ENCODE peak calls at places on chromosomes 5 and 9, in ten cellular contexts. S is non-pigmented ciliary epithelial cell; R is neural crest cell; Q is stimulated activated CD8-positive, alpha-beta memory T cell treated with anti-CD3 and anti-CD28 coated beads, Interleukin-4, amount 100 ng/mL, for 48 hours; L is stimulated activated CD4-positive, alpha-beta T cell treated with anti-CD3 and anti-CD28 coated beads, Interleukin-1b, Interleukin-23, amount 100 ng/mL, for 24 hours; K is heart right ventricle; W is LoVo; B is foreskin fibroblast; A is lower leg skin; O is activated T-cell treated with anti-CD3 and anti-CD28 coated beads, Interleukin-2, amount 50 U/mL, for 24 hours. H is an unnamed sample.

GRCh38 chr5:136814621-136815378 is 449.5 kb upstream of the TRPC7 start:
- DNase-seq in K (no peak), B (peak; percentile 37), A (no peak), L (no peak), O (no peak), R (no peak), Q (no peak), S (peak; percentile 37), W (no peak), H (no peak)

GRCh38 chr9:97615439-97616072 is 17.6 kb downstream of the TSTD2 start:
- DNase-seq in B (peak; percentile 40), R (peak; percentile 59), A (no peak), Q (peak; percentile 70), K (no peak), L (peak; percentile 30), W (peak; percentile 60), S (peak; percentile 15), O (no peak), H (peak; percentile 58)

GRCh38 chr5:10653033-10653432 is 89.2 kb downstream of the ANKRD33B start:
- DNase-seq in K (peak; percentile 66), O (peak; percentile 7), R (no peak), W (no peak), A (peak; percentile 78), L (no peak), Q (no peak), B (no peak), S (no peak), H (peak; percentile 47)

GRCh38 chr5:39080597-39081204 is 6.5 kb upstream of the RICTOR start:
- DNase-seq in L (no peak), O (no peak), A (no peak), R (peak; percentile 25), S (no peak), B (peak; percentile 46), Q (peak; percentile 42), W (peak; percentile 61), K (peak; percentile 27), H (peak; percentile 76)

GRCh38 chr5:98516701-98517100 is 256.8 kb upstream of the RGMB start:
- DNase-seq in A (no peak), S (no peak), W (no peak), O (no peak), Q (no peak), B (no peak), L (no peak), K (no peak), R (no peak), H (no peak)

GRCh38 chr9:112033237-112034215 is 136.9 kb downstream of the UGCG start:
- DNase-seq in S (no peak), W (no peak), L (no peak), A (no peak), Q (no peak), K (no peak), O (no peak), B (no peak), R (no peak), H (no peak)

GRCh38 chr5:128782446-128782845 is 182.8 kb upstream of the SLC27A6 start:
- DNase-seq in L (no peak), B (peak; percentile 74), S (peak; percentile 76), O (no peak), Q (no peak), A (peak; percentile 84), K (peak; percentile 26), W (peak; percentile 74), R (no peak), H (no peak)

GRCh38 chr5:11370985-11371384 is 533.3 kb downstream of the CTNND2 start:
- DNase-seq in S (no peak), B (no peak), Q (no peak), W (no peak), O (no peak), L (no peak), K (no peak), R (no peak), A (no peak), H (no peak)

GRCh38 chr5:62960781-62961180 is 382.2 kb downstream of the LRRC70 start:
- DNase-seq in K (no peak), S (no peak), A (no peak), Q (no peak), B (no peak), W (no peak), R (no peak), O (no peak), L (no peak), H (no peak)

GRCh38 chr5:9125852-9126251 is 420.0 kb downstream of the SEMA5A start:
- DNase-seq in L (no peak), Q (no peak), A (no peak), B (no peak), K (no peak), R (no peak), S (no peak), O (no peak), W (no peak), H (no peak)

GRCh38 chr5:136631176-136631575 is 265.8 kb upstream of the TRPC7 start:
- DNase-seq in L (no peak), B (no peak), Q (no peak), O (no peak), A (no peak), S (peak; percentile 15), R (no peak), W (no peak), K (no peak), H (no peak)

GRCh38 chr5:81962041-81962440 is 9.8 kb upstream of the ATG10 start:
- DNase-seq in S (no peak), W (no peak), A (no peak), O (no peak), B (no peak), K (no peak), Q (no peak), L (no peak), R (no peak), H (no peak)

GRCh38 chr5:126438267-126438666 is 15.1 kb downstream of the GRAMD2B start:
- DNase-seq in A (no peak), K (no peak), R (no peak), S (no peak), W (no peak), Q (no peak), O (no peak), B (no peak), L (no peak), H (no peak)

GRCh38 chr9:133143639-133144141 is 20.0 kb downstream of the GBGT1 start:
- DNase-seq in L (no peak), W (no peak), B (no peak), Q (no peak), S (no peak), K (no peak), O (no peak), R (no peak), A (peak; percentile 84), H (peak; percentile 49)

GRCh38 chr5:62298118-62298517 is 7.9 kb upstream of the KIF2A start:
- DNase-seq in Q (no peak), K (no peak), R (no peak), O (no peak), L (no peak), W (no peak), S (no peak), A (no peak), B (no peak), H (no peak)

GRCh38 chr9:124834586-124834985 is 18.7 kb upstream of the WDR38 start:
- DNase-seq in S (no peak), O (no peak), B (no peak), R (no peak), K (no peak), A (no peak), W (peak; percentile 87), Q (no peak), L (no peak), H (no peak)

GRCh38 chr5:1437876-1438559 is 7.2 kb downstream of the SLC6A3 start:
- DNase-seq in K (no peak), O (peak; percentile 14), A (peak; percentile 76), W (no peak), L (no peak), R (no peak), B (no peak), S (no peak), Q (no peak), H (peak; percentile 26)

GRCh38 chr5:172701336-172702061 is 60.4 kb downstream of the NEURL1B start:
- DNase-seq in A (no peak), R (no peak), K (no peak), O (no peak), Q (no peak), B (no peak), S (no peak), W (no peak), L (no peak), H (no peak)

GRCh38 chr5:16593013-16593412 is 23.8 kb downstream of the RETREG1 start:
- DNase-seq in B (peak; percentile 43), K (no peak), Q (no peak), L (no peak), O (no peak), R (no peak), S (peak; percentile 40), A (no peak), W (no peak), H (no peak)

GRCh38 chr5:168624850-168625357 is 45.7 kb upstream of the PANK3 start:
- DNase-seq in O (no peak), L (no peak), B (peak; percentile 30), R (no peak), A (no peak), W (no peak), S (no peak), K (no peak), Q (no peak), H (no peak)

GRCh38 chr5:77138981-77139380 is 51.9 kb upstream of the ZBED3 start:
- DNase-seq in R (no peak), K (no peak), S (no peak), O (no peak), W (no peak), A (no peak), Q (no peak), B (peak; percentile 11), L (no peak), H (no peak)

GRCh38 chr9:14654932-14655331 is 38.3 kb downstream of the ZDHHC21 start:
- DNase-seq in O (no peak), W (no peak), B (no peak), R (no peak), K (no peak), A (no peak), Q (no peak), S (no peak), L (no peak), H (no peak)

GRCh38 chr5:180575571-180575970 is 15.7 kb downstream of the SCGB3A1 start:
- DNase-seq in R (no peak), O (no peak), Q (no peak), K (no peak), L (no peak), W (no peak), B (no peak), A (no peak), S (no peak), H (no peak)

GRCh38 chr5:175214152-175214551 is 229.8 kb downstream of the DRD1 start:
- DNase-seq in W (peak; percentile 9), A (no peak), L (no peak), B (peak; percentile 29), Q (no peak), R (no peak), K (no peak), O (no peak), S (peak; percentile 47), H (no peak)